ENCODE peak calls at places on chromosomes 6 and 20, in eight cellular contexts. W is pancreas, F is type B pancreatic cell, G is GM12864, Z is cardiac fibroblast, Q is mesothelial cell of epicardium, L is B cell, J is mucosa of descending colon. I is an unnamed sample.

GRCh38 chr20:16368645-16369292 is 204.5 kb downstream of the KIF16B start:
- DNase-seq in W (no peak), F (no peak), G (no peak), Z (peak), Q (no peak), L (no peak), J (no peak), I (no peak)

GRCh38 chr6:45626087-45626891 is 248.6 kb upstream of the SUPT3H start:
- DNase-seq in W (no peak), F (no peak), G (no peak), Z (peak), Q (no peak), L (no peak), J (no peak), I (no peak)

GRCh38 chr6:141969201-141969600 is 163.5 kb upstream of the GJE1 start:
- DNase-seq in W (no peak), F (no peak), G (no peak), Z (peak), Q (no peak), L (no peak), J (no peak), I (no peak)

GRCh38 chr6:142377112-142377848 is 75.5 kb downstream of the ADGRG6 start:
- DNase-seq in W (peak), F (no peak), G (no peak), Z (no peak), Q (peak), L (no peak), J (peak), I (no peak)

GRCh38 chr6:50520325-50520724 is 193.0 kb upstream of the TFAP2D start:
- DNase-seq in W (no peak), F (no peak), G (no peak), Z (no peak), Q (no peak), L (no peak), J (no peak), I (no peak)

GRCh38 chr6:75130784-75131183 is 75.1 kb downstream of the COL12A1 start:
- DNase-seq in W (no peak), F (no peak), G (no peak), Z (peak), Q (no peak), L (no peak), J (no peak), I (no peak)

GRCh38 chr6:169867751-169868191 is 116.3 kb downstream of the ERMARD start:
- DNase-seq in W (no peak), F (peak), G (no peak), Z (no peak), Q (peak), L (no peak), J (no peak), I (no peak)

GRCh38 chr6:21587925-21588811 is 5.4 kb upstream of the SOX4 start:
- DNase-seq in W (peak), F (peak), G (no peak), Z (peak), Q (peak), L (peak), J (peak), I (peak)

GRCh38 chr20:43388267-43389081 is 69.2 kb upstream of the SRSF6 start:
- DNase-seq in W (no peak), F (no peak), G (no peak), Z (peak), Q (no peak), L (no peak), J (no peak), I (no peak)

GRCh38 chr6:11618533-11618932 is 81.0 kb downstream of the TMEM170B start:
- DNase-seq in W (no peak), F (no peak), G (no peak), Z (peak), Q (no peak), L (no peak), J (no peak), I (peak)
- TF ChIP-seq CTCF in W (no peak), F (peak), G (peak), Z (peak), Q (no peak), L (no peak), J (no peak), I (peak)

DNA sequence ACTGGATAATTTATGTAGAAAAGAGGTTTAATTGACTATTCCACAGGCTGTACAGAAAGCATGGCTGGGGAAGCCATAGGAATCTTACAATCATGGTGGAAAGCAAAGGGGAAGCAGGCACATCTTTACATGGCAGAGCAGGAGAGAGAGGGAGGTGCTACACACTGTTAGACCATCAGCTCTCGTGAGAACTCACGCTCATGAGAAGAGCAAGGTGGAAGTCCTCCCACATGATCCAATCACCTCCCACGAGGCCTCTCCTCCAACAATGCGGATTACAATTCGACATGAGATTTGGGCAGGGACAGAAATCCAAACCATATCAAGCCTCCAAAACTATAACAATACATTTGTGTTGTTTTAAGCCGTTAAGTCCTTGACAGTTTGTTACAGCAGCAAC is 257.1 kb upstream of the KCNG1 start:
- DNase-seq in W (no peak), F (no peak), G (no peak), Z (no peak), Q (no peak), L (no peak), J (no peak), I (no peak)
- TF ChIP-seq CTCF in W (no peak), F (no peak), G (no peak), Z (no peak), Q (no peak), L (no peak), J (no peak), I (no peak)

GRCh38 chr6:165594584-165595333 is 68.3 kb downstream of the PDE10A start:
- DNase-seq in W (no peak), F (no peak), G (no peak), Z (no peak), Q (no peak), L (no peak), J (no peak), I (no peak)
- TF ChIP-seq CTCF in W (no peak), F (no peak), G (no peak), Z (no peak), Q (no peak), L (no peak), J (no peak), I (no peak)

GRCh38 chr6:18823782-18824386 is 436.7 kb downstream of the RNF144B start:
- DNase-seq in W (no peak), F (no peak), G (peak), Z (peak), Q (no peak), L (no peak), J (no peak), I (no peak)
- TF ChIP-seq CTCF in W (no peak), F (peak), G (peak), Z (peak), Q (peak), L (peak), J (no peak), I (peak)

GRCh38 chr20:56625837-56626236 is 3.3 kb upstream of the TFAP2C start:
- DNase-seq in W (no peak), F (no peak), G (no peak), Z (no peak), Q (no peak), L (no peak), J (no peak), I (peak)

GRCh38 chr20:56624786-56625681 is 4.1 kb upstream of the TFAP2C start:
- DNase-seq in W (no peak), F (no peak), G (no peak), Z (no peak), Q (no peak), L (no peak), J (no peak), I (no peak)

GRCh38 chr20:56627122-56628014 is 1.7 kb upstream of the TFAP2C start:
- DNase-seq in W (no peak), F (no peak), G (no peak), Z (no peak), Q (no peak), L (no peak), J (no peak), I (peak)

GRCh38 chr20:56628015-56628872 is 862 bp upstream of the TFAP2C start:
- DNase-seq in W (peak), F (peak), G (no peak), Z (no peak), Q (peak), L (no peak), J (no peak), I (peak)

DNA sequence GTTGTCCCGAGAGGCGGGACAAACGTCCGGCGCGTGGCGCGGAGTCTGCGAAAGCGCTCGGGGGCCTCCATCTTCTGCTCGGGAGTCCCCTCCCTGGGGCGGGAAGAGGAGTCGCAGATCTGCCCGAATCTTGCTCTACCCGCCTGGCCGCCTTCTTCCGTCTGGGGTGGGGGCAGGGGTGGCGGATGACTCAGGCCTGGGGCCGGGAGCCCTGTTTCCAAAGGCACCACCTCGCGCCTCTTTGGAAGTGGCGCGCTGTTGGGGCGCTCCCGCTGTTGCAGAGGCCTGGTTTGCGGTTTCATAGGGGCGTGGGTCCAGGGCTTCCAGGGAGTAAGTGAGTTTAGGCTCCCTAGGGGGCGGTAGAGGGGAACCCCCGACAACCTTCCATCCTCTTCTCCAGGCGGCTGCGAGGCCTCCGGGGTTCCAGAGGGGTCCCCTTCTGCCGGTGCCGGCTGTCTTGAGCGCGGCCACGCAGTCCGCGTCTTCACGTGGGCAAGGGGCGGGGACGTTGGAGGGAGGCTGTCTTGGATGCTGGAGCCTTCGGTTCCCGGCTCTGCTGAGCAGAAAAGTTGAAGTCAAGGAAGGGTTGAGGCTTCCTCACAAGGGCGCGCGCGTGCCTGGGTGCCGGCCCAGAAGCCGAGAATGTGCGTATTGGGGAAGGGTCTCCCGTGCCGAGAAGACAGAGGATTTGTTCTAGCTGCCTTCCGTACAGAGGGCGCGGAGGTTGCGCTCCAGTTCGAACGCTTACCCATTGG is 2.6 kb upstream of the TFAP2C start:
- DNase-seq in W (peak), F (peak), G (no peak), Z (no peak), Q (peak), L (no peak), J (no peak), I (peak)
- TF ChIP-seq CTCF in W (no peak), F (peak), G (peak), Z (no peak), Q (peak), L (no peak), J (no peak), I (no peak)

GRCh38 chr6:118283759-118284158 is 264.3 kb upstream of the PLN start:
- DNase-seq in W (peak), F (no peak), G (peak), Z (peak), Q (no peak), L (no peak), J (no peak), I (peak)

GRCh38 chr6:118284736-118285360 is 263.2 kb upstream of the PLN start:
- DNase-seq in W (no peak), F (no peak), G (no peak), Z (peak), Q (no peak), L (no peak), J (no peak), I (no peak)

GRCh38 chr6:118285791-118286190 is 262.3 kb upstream of the PLN start:
- DNase-seq in W (no peak), F (no peak), G (no peak), Z (peak), Q (no peak), L (no peak), J (no peak), I (no peak)

DNA sequence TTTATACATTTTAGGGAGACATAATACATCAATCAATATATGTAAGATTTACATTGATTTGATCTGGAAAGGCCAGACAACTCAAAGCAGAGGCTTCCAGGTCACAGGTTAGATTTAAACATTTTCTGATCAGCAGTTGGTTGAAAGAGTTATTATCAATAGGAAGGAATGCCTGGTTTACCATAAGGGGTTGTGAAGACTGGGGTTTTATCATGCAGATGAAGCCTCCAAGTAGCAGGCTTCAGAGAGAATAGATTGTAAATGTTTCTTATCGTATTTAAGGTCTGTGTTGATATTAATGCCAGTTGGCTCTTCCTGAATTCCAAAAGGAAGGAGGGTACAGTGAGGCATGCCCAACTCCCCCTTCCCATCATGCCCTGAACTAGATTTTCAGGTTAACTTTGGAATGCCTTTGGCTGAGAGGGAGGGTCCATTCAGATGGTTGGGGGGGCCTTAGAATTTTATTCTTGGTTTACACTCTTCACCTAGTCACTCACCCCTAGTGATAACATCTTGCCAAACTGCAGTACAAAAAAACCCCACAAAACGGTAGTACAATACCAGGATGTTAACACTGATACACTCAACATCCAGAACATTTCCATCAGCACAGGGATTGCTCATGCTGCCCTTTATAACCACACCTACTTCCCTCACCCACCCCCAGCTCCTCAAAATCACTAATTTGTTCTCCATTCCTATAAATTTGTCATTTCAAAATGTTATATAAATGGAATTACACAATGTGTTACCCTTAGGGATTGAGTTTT is 259.6 kb upstream of the PLN start:
- DNase-seq in W (no peak), F (no peak), G (no peak), Z (peak), Q (no peak), L (no peak), J (no peak), I (no peak)
- TF ChIP-seq CTCF in W (no peak), F (no peak), G (no peak), Z (peak), Q (no peak), L (no peak), J (no peak), I (no peak)

DNA sequence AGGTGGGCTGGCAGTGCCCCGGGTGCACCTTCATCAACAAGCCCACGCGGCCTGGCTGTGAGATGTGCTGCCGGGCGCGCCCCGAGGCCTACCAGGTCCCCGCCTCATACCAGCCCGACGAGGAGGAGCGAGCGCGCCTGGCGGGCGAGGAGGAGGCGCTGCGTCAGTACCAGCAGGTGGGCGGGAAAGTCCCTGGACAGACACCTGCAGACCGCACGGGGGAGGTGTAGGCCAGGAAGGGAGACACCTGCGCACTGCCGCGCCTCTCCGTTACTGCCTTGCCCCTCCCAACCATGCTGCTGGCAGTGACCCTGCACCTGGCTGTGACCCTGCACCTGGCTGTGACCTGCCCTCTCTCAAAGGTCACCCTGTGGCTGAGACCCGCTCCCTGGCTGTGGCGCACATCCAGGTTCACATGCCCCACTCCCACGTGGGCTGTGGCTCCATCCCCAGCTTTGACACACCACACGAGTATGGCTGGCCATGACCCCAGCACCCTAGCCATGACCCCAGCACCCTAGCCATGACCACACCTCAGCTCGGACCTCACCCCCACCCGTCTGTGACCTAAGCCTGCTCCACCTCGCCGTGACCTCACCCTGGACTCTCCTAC is 11.6 kb downstream of the RBCK1 start:
- DNase-seq in W (no peak), F (no peak), G (no peak), Z (no peak), Q (no peak), L (no peak), J (peak), I (no peak)
- TF ChIP-seq CTCF in W (no peak), F (no peak), G (no peak), Z (no peak), Q (no peak), L (no peak), J (peak), I (no peak)

DNA sequence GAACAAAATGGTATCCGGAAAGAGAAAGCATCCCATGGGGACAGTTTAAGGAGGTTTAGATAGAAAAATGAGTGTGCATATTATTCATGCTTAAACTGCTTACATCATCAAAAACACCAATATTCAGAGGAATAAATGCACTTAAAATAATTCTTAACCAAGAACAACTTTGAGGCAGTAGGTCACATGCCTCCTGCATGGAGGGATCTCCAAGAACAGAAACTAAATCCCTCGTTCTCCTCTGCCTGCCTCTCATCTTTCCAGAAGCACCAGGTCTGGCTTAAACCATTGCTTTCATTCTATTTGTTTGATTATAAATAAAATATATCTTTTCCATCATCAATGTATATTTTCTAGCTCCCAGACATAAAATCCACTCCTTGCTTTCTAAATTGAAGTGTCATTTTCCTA is 103.5 kb upstream of the QKI start:
- DNase-seq in W (no peak), F (no peak), G (no peak), Z (no peak), Q (no peak), L (no peak), J (no peak), I (no peak)
- TF ChIP-seq CTCF in W (no peak), F (no peak), G (no peak), Z (no peak), Q (no peak), L (no peak), J (no peak), I (no peak)

GRCh38 chr20:2397595-2398145 is 17.0 kb downstream of the TGM6 start:
- DNase-seq in W (no peak), F (no peak), G (no peak), Z (no peak), Q (no peak), L (no peak), J (no peak), I (no peak)
- TF ChIP-seq CTCF in W (no peak), F (no peak), G (peak), Z (no peak), Q (no peak), L (no peak), J (no peak), I (no peak)

GRCh38 chr6:166987448-166987847 is 11.7 kb upstream of the CEP43 start:
- DNase-seq in W (no peak), F (no peak), G (no peak), Z (no peak), Q (no peak), L (no peak), J (no peak), I (no peak)

GRCh38 chr6:166989427-166990034 is 9.7 kb upstream of the CEP43 start:
- DNase-seq in W (peak), F (no peak), G (peak), Z (peak), Q (no peak), L (peak), J (no peak), I (peak)

GRCh38 chr6:166987930-166988329 is 11.3 kb upstream of the CEP43 start:
- DNase-seq in W (no peak), F (no peak), G (no peak), Z (no peak), Q (no peak), L (no peak), J (no peak), I (no peak)

DNA sequence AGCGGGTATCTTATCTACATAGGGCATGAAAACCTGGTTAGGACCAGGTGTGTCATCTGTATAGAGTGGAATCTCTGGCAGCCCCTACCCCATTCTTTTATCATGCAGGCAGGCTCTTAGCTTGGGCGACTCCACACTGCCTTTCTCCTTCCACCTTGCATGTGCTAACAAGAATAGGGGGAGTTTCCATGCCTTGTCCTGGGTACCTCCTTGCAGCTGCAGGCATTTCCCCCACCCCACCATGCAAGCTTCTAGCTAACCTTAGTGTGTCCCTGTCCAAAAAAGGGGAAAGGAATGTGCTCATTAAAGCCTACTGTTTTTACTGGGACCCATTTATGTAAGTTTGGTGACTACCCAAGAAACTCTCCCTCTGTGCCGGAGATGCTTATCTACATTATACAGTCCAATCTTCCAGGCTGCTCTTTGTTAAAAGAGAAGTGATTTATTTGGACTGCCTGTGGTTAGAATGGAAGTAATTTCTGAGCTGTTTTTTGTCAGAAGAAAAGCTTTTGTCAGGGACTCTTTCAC is 10.5 kb upstream of the CEP43 start:
- DNase-seq in W (no peak), F (no peak), G (no peak), Z (no peak), Q (no peak), L (no peak), J (no peak), I (no peak)
- TF ChIP-seq CTCF in W (no peak), F (no peak), G (no peak), Z (no peak), Q (no peak), L (no peak), J (no peak), I (no peak)

I was measured in GM20000.